ENCODE peak calls at places on chromosomes 4 and X, in four cellular contexts. One of them, this sample, is unnamed.

GRCh38 chr4:2246384-2247127 is 4.6 kb upstream of the HAUS3 start:
- DNase-seq in upper lobe of right lung: no peak
- DNase-seq in breast epithelium: no peak
- DNase-seq in vagina: no peak
- DNase-seq in this sample: no peak

GRCh38 chrX:5051831-5052491 is 1176.7 kb downstream of the NLGN4X start:
- DNase-seq in upper lobe of right lung: no peak
- DNase-seq in breast epithelium: no peak
- DNase-seq in vagina: no peak
- DNase-seq in this sample: peak; percentile 34

GRCh38 chr4:184453402-184454160 is 20.8 kb downstream of the IRF2 start:
- DNase-seq in upper lobe of right lung: no peak
- DNase-seq in breast epithelium: no peak
- DNase-seq in vagina: no peak
- DNase-seq in this sample: peak; percentile 50

GRCh38 chrX:805988-806387 is 175.4 kb downstream of the SHOX start:
- DNase-seq in upper lobe of right lung: no peak
- DNase-seq in breast epithelium: no peak
- DNase-seq in vagina: peak; percentile 64
- DNase-seq in this sample: no peak

GRCh38 chrX:140715787-140716186 is 6.2 kb downstream of the LINC00632 start:
- DNase-seq in upper lobe of right lung: no peak
- DNase-seq in breast epithelium: no peak
- DNase-seq in vagina: no peak
- DNase-seq in this sample: no peak

GRCh38 chrX:10795721-10796120 is 175.3 kb upstream of the MID1 start:
- DNase-seq in upper lobe of right lung: no peak
- DNase-seq in breast epithelium: no peak
- DNase-seq in vagina: no peak
- DNase-seq in this sample: no peak

GRCh38 chr4:807792-808191 is 18.1 kb downstream of the CPLX1 start:
- DNase-seq in upper lobe of right lung: no peak
- DNase-seq in breast epithelium: no peak
- DNase-seq in vagina: no peak
- DNase-seq in this sample: peak; percentile 73

GRCh38 chrX:109732780-109733657 is at the start of gene ACSL4:
- DNase-seq in upper lobe of right lung: peak; percentile 96
- DNase-seq in breast epithelium: peak; percentile 53
- DNase-seq in vagina: no peak
- DNase-seq in this sample: peak; percentile 84

GRCh38 chr4:74218201-74218600 is 60.3 kb downstream of the MTHFD2L start:
- DNase-seq in upper lobe of right lung: no peak
- DNase-seq in breast epithelium: no peak
- DNase-seq in vagina: no peak
- DNase-seq in this sample: no peak

GRCh38 chrX:154019061-154019621 is 561 bp downstream of the IRAK1 start:
- DNase-seq in upper lobe of right lung: peak; percentile 66
- DNase-seq in breast epithelium: no peak
- DNase-seq in vagina: no peak
- DNase-seq in this sample: no peak

GRCh38 chr4:176475091-176475490 is 155.3 kb downstream of the SPCS3 start:
- DNase-seq in upper lobe of right lung: no peak
- DNase-seq in breast epithelium: no peak
- DNase-seq in vagina: no peak
- DNase-seq in this sample: no peak

GRCh38 chrX:48937065-48937907 is 18.5 kb upstream of the PIM2 start:
- DNase-seq in upper lobe of right lung: peak; percentile 86
- DNase-seq in breast epithelium: peak; percentile 51
- DNase-seq in vagina: no peak
- DNase-seq in this sample: peak; percentile 63

GRCh38 chrX:154436597-154437397 is at the start of gene GDI1:
- DNase-seq in upper lobe of right lung: peak; percentile 82
- DNase-seq in breast epithelium: no peak
- DNase-seq in vagina: no peak
- DNase-seq in this sample: no peak

GRCh38 chr4:144514736-144515135 is 131.2 kb upstream of the HHIP start:
- DNase-seq in upper lobe of right lung: no peak
- DNase-seq in breast epithelium: no peak
- DNase-seq in vagina: no peak
- DNase-seq in this sample: no peak

GRCh38 chr4:17065821-17066220 is 167.4 kb upstream of the LDB2 start:
- DNase-seq in upper lobe of right lung: no peak
- DNase-seq in breast epithelium: no peak
- DNase-seq in vagina: no peak
- DNase-seq in this sample: no peak

GRCh38 chrX:40543661-40544328 is 37.0 kb upstream of the ATP6AP2 start:
- DNase-seq in upper lobe of right lung: no peak
- DNase-seq in breast epithelium: no peak
- DNase-seq in vagina: no peak
- DNase-seq in this sample: no peak

GRCh38 chr4:174600391-174600790 is 78.1 kb upstream of the HPGD start:
- DNase-seq in upper lobe of right lung: no peak
- DNase-seq in breast epithelium: no peak
- DNase-seq in vagina: no peak
- DNase-seq in this sample: no peak

GRCh38 chr4:2799971-2800690 is 7.2 kb downstream of the SH3BP2 start:
- DNase-seq in upper lobe of right lung: peak; percentile 75
- DNase-seq in breast epithelium: no peak
- DNase-seq in vagina: no peak
- DNase-seq in this sample: peak; percentile 21

GRCh38 chrX:144334577-144334976 is 450.7 kb downstream of the UBE2NL start:
- DNase-seq in upper lobe of right lung: no peak
- DNase-seq in breast epithelium: no peak
- DNase-seq in vagina: no peak
- DNase-seq in this sample: no peak

GRCh38 chr4:140049924-140050681 is 103.9 kb downstream of the MAML3 start:
- DNase-seq in upper lobe of right lung: no peak
- DNase-seq in breast epithelium: no peak
- DNase-seq in vagina: no peak
- DNase-seq in this sample: no peak

GRCh38 chrX:101377542-101377941 is 8.4 kb downstream of the BTK start:
- DNase-seq in upper lobe of right lung: no peak
- DNase-seq in breast epithelium: no peak
- DNase-seq in vagina: no peak
- DNase-seq in this sample: no peak

GRCh38 chrX:23896983-23897382 is 10.8 kb downstream of the APOO start:
- DNase-seq in upper lobe of right lung: no peak
- DNase-seq in breast epithelium: no peak
- DNase-seq in vagina: no peak
- DNase-seq in this sample: no peak
- H3K4me1 ChIP-seq in upper lobe of right lung: peaks cover 8% of the 10 kb centered on the region
- H3K4me1 ChIP-seq in breast epithelium: no peaks in the 10 kb centered on the region
- H3K4me1 ChIP-seq in vagina: peaks cover 3% of the 10 kb centered on the region
- H3K4me1 ChIP-seq in this sample: no peaks in the 10 kb centered on the region

DNA sequence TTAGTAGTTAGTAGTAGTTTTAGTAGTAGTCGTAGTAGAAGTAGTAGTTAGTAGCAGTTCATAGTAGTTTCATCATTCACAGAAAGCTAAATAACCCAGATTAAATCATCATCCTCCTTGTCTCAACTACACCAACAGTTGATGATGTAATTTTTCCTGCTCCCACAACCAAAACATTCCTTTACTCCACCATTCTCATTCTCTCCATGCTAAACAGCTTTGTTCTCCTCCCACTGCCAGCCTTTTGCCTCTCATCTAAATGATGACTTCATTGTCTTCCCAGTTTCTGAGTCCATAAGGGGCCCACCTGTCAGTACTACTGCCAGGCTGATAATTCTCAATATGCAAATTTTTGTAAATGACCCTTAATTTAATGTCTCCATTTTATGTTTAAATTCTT is 68.9 kb downstream of the ARHGAP24 start:
- DNase-seq in upper lobe of right lung: no peak
- DNase-seq in breast epithelium: no peak
- DNase-seq in vagina: no peak
- DNase-seq in this sample: no peak
- H3K27ac ChIP-seq in upper lobe of right lung: no peak overlapping the region
- H3K27ac ChIP-seq in breast epithelium: no peak overlapping the region
- H3K27ac ChIP-seq in vagina: no peak overlapping the region
- H3K27ac ChIP-seq in this sample: no peak overlapping the region

DNA sequence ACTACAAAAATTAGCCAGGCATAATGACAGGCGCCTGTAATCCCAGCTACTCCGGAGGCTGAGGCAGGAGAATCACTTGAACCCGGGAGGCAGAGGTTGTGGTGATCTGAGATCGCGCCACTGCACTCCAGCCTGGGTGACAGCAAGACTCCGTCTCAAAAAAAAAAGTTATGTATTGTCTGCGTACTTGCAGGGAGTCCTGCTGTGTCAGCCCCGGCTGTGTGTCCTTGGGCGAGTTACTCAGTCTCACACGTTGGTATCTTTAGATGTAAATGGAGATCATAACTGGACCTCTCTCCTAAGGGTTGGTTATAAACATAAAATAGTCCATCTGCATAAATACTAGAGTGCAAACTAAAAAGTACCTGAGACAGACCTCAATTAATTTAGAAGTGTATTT is 22.7 kb upstream of the TBC1D14 start:
- DNase-seq in upper lobe of right lung: no peak
- DNase-seq in breast epithelium: no peak
- DNase-seq in vagina: no peak
- DNase-seq in this sample: no peak
- H3K4me1 ChIP-seq in upper lobe of right lung: peaks cover 16% of the 10 kb centered on the region
- H3K4me1 ChIP-seq in breast epithelium: no peaks in the 10 kb centered on the region
- H3K4me1 ChIP-seq in vagina: peaks cover 20% of the 10 kb centered on the region
- H3K4me1 ChIP-seq in this sample: peaks cover 1% of the 10 kb centered on the region

DNA sequence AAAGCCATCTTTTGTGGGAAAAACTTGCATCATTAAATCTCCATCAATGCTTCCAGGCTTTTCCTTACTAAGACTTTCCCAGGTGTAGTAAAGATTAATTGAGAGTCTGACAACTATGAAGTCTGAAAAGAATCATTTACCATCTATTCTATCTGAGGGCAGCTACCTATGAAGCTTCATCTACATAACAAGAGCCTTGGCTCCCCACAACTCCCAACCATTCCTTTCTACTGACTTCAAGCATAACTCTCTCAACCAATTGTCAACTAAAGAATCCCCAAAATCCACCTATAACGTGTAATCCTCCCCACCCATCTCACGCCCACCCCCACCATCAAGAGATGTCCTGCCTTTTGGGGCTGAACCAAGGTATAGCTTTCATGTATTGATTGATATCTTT is 101.5 kb upstream of the GABRA2 start:
- DNase-seq in upper lobe of right lung: no peak
- DNase-seq in breast epithelium: no peak
- DNase-seq in vagina: no peak
- DNase-seq in this sample: no peak
- H3K27ac ChIP-seq in upper lobe of right lung: no peak overlapping the region
- H3K27ac ChIP-seq in breast epithelium: no peak overlapping the region
- H3K27ac ChIP-seq in vagina: no peak overlapping the region
- H3K27ac ChIP-seq in this sample: no peak overlapping the region

GRCh38 chr4:12827966-12828365 is 656.2 kb downstream of the RAB28 start:
- DNase-seq in upper lobe of right lung: no peak
- DNase-seq in breast epithelium: no peak
- DNase-seq in vagina: no peak
- DNase-seq in this sample: no peak
- H3K4me1 ChIP-seq in upper lobe of right lung: no peaks in the 10 kb centered on the region
- H3K4me1 ChIP-seq in breast epithelium: no peaks in the 10 kb centered on the region
- H3K4me1 ChIP-seq in vagina: no peaks in the 10 kb centered on the region
- H3K4me1 ChIP-seq in this sample: no peaks in the 10 kb centered on the region

DNA sequence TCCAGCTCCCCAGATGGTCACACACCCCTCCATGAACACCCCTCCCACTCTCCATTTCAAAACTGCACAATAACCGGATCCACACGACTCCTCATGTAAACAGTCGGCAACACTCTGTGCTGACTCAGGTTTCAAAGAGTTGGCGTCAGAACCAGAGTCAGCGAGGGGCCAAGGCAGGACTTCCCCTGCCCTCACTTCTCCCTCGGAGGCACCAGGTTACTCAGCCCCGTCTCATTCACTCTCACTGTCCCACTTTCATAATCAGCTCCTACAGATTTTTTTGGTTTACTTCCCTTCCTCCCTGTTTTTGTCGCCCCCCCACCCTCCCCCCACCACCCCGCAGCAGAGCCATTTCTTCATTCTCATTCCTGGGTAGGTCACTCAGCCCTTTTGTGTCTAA is 2.7 kb upstream of the TIMP1 start:
- DNase-seq in upper lobe of right lung: no peak
- DNase-seq in breast epithelium: no peak
- DNase-seq in vagina: no peak
- DNase-seq in this sample: no peak
- H3K27ac ChIP-seq in upper lobe of right lung: no peak overlapping the region
- H3K27ac ChIP-seq in breast epithelium: no peak overlapping the region
- H3K27ac ChIP-seq in vagina: no peak overlapping the region
- H3K27ac ChIP-seq in this sample: no peak overlapping the region

DNA sequence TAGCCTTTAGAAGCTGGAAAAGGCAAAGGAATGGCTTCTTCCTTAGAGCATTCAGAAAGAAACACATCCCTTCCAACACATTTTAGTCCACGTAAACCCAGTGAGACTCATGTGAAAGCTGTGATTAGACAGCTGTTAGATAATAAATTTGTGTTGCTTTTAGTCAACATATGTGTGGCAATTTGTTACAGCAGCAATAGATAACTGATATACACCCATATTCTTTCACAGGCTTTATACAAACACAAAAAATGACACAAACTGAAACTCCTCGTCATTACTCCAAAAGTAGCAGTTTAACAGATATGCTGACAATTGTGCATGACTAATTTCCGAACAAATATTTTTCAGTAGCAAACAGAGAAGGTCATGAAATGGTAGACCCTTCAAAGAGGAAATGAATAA is 65.3 kb downstream of the ANTXR2 start:
- DNase-seq in upper lobe of right lung: no peak
- DNase-seq in breast epithelium: no peak
- DNase-seq in vagina: no peak
- DNase-seq in this sample: no peak
- H3K4me1 ChIP-seq in upper lobe of right lung: peaks cover 13% of the 10 kb centered on the region
- H3K4me1 ChIP-seq in breast epithelium: no peaks in the 10 kb centered on the region
- H3K4me1 ChIP-seq in vagina: peaks cover 12% of the 10 kb centered on the region
- H3K4me1 ChIP-seq in this sample: no peaks in the 10 kb centered on the region

GRCh38 chr4:7758444-7758815 is 181.2 kb downstream of the AFAP1 start:
- DNase-seq in upper lobe of right lung: no peak
- DNase-seq in breast epithelium: no peak
- DNase-seq in vagina: no peak
- DNase-seq in this sample: no peak

GRCh38 chr4:7760228-7760627 is 179.4 kb downstream of the AFAP1 start:
- DNase-seq in upper lobe of right lung: no peak
- DNase-seq in breast epithelium: no peak
- DNase-seq in vagina: no peak
- DNase-seq in this sample: no peak

GRCh38 chr4:7757501-7758443 is 181.9 kb downstream of the AFAP1 start:
- DNase-seq in upper lobe of right lung: no peak
- DNase-seq in breast epithelium: no peak
- DNase-seq in vagina: no peak
- DNase-seq in this sample: no peak

GRCh38 chr4:7759635-7760034 is 180.0 kb downstream of the AFAP1 start:
- DNase-seq in upper lobe of right lung: no peak
- DNase-seq in breast epithelium: no peak
- DNase-seq in vagina: no peak
- DNase-seq in this sample: no peak

DNA sequence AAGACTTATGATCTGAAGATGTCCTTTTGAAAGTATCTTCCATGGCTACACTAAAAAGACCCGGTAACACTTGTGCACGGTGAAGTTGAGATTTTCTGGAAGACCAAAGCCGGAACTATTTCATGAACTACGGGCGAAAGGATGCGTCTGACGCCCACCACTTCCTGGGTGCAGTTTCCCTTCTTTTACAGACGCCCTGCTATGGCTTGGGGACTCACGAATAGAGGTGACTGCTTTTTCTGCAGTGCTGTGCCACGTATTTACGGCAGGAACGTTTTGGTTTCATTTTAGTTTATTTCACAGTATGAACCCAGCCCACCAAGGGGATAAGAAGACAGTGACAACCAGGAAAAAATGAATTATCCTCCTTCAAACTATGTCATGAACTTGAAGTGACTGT is 180.4 kb downstream of the AFAP1 start:
- DNase-seq in upper lobe of right lung: no peak
- DNase-seq in breast epithelium: no peak
- DNase-seq in vagina: no peak
- DNase-seq in this sample: no peak
- H3K27ac ChIP-seq in upper lobe of right lung: peak overlapping the region; percentile 8
- H3K27ac ChIP-seq in breast epithelium: no peak overlapping the region
- H3K27ac ChIP-seq in vagina: no peak overlapping the region
- H3K27ac ChIP-seq in this sample: no peak overlapping the region